ENCODE peak calls at places on chromosomes 3 and 15, in seven cellular contexts. F, J, S, L, K, A and T are unnamed samples.

GRCh38 chr3:144585408-144585807 is 613.8 kb downstream of the DIPK2A start:
- DNase-seq in A (no peak), J (no peak), S (no peak), F (no peak), L (peak; percentile 27), K (no peak), T (no peak)

GRCh38 chr15:73924258-73924921 is 1.9 kb upstream of the LOXL1 start:
- DNase-seq in L (no peak), F (peak; percentile 89), K (peak; percentile 92), S (peak; percentile 95), J (peak; percentile 94), A (no peak), T (no peak)

GRCh38 chr15:90710436-90710835 is 6.7 kb upstream of the BLM start:
- DNase-seq in L (peak; percentile 70), K (no peak), A (no peak), J (no peak), F (peak; percentile 6), S (peak; percentile 9), T (no peak)

GRCh38 chr3:181354140-181354539 is 357.6 kb upstream of the SOX2 start:
- DNase-seq in A (no peak), S (no peak), L (no peak), K (no peak), J (no peak), F (no peak), T (no peak)

GRCh38 chr15:35557544-35557943 is 11.6 kb upstream of the DPH6 start:
- DNase-seq in A (peak; percentile 3), S (peak; percentile 89), K (peak; percentile 90), J (peak; percentile 51), L (peak; percentile 66), F (peak; percentile 83), T (no peak)

GRCh38 chr3:58034738-58035511 is 26.7 kb downstream of the FLNB start:
- DNase-seq in J (no peak), S (no peak), L (peak; percentile 70), A (no peak), F (no peak), K (no peak), T (peak; percentile 46)

GRCh38 chr15:92683511-92683834 is 27.9 kb upstream of the FAM174B start:
- DNase-seq in L (peak; percentile 89), J (peak; percentile 48), F (peak; percentile 44), A (peak; percentile 50), K (no peak), S (peak; percentile 37), T (peak; percentile 35)

GRCh38 chr15:81312790-81313543 is 11.0 kb downstream of the STARD5 start:
- DNase-seq in F (peak; percentile 99), K (peak; percentile 99), L (peak; percentile 65), A (no peak), J (peak; percentile 99), S (peak; percentile 99), T (peak; percentile 62)

GRCh38 chr3:86229086-86229774 is 761.7 kb downstream of the VGLL3 start:
- DNase-seq in J (no peak), A (no peak), K (no peak), S (no peak), F (no peak), L (no peak), T (no peak)

GRCh38 chr3:131794766-131795381 is 239.9 kb downstream of the CPNE4 start:
- DNase-seq in S (peak; percentile 75), J (peak; percentile 80), A (peak; percentile 24), L (peak; percentile 76), K (peak; percentile 52), F (peak; percentile 74), T (peak; percentile 20)

GRCh38 chr15:61828008-61828407 is 232.2 kb downstream of the VPS13C start:
- DNase-seq in F (no peak), L (no peak), J (no peak), S (no peak), K (no peak), A (peak; percentile 23), T (no peak)

GRCh38 chr3:78434801-78435200 is 1333.0 kb downstream of the ROBO1 start:
- DNase-seq in F (no peak), A (no peak), J (no peak), L (no peak), S (no peak), K (no peak), T (no peak)

GRCh38 chr15:51046016-51046415 is 48.7 kb downstream of the TNFAIP8L3 start:
- DNase-seq in L (no peak), J (no peak), K (no peak), S (no peak), A (peak; percentile 12), F (no peak), T (no peak)

GRCh38 chr3:45988804-45989203 is 6.8 kb downstream of the FYCO1 start:
- DNase-seq in A (no peak), L (no peak), S (peak; percentile 96), K (peak; percentile 91), J (peak; percentile 79), F (peak; percentile 72), T (no peak)

GRCh38 chr3:131072845-131073244 is 46.2 kb downstream of the NEK11 start:
- DNase-seq in J (peak; percentile 22), F (peak; percentile 26), K (peak; percentile 6), S (peak; percentile 52), L (peak; percentile 15), A (no peak), T (no peak)

GRCh38 chr3:66410976-66411375 is 89.8 kb downstream of the LRIG1 start:
- DNase-seq in L (no peak), J (no peak), F (no peak), S (no peak), A (no peak), K (no peak), T (no peak)

GRCh38 chr3:172982731-172983364 is 158.2 kb downstream of the SPATA16 start:
- DNase-seq in S (peak; percentile 4), A (no peak), F (peak; percentile 19), L (peak; percentile 14), J (peak; percentile 41), K (no peak), T (no peak)

GRCh38 chr15:48336940-48337339 is 5.7 kb downstream of the DUT start:
- DNase-seq in F (peak; percentile 12), L (peak; percentile 61), S (peak; percentile 30), J (peak; percentile 19), A (peak; percentile 36), K (peak; percentile 11), T (no peak)

GRCh38 chr3:31196881-31197364 is 302.5 kb upstream of the GADL1 start:
- DNase-seq in A (no peak), K (peak; percentile 18), F (peak; percentile 66), L (peak; percentile 14), S (peak; percentile 90), J (peak; percentile 89), T (no peak)

GRCh38 chr15:40567111-40567510 is 2.0 kb upstream of the RPUSD2 start:
- DNase-seq in F (no peak), A (peak; percentile 58), L (peak; percentile 75), K (no peak), J (peak; percentile 15), S (no peak), T (no peak)

GRCh38 chr3:48811524-48811923 is 36.1 kb downstream of the PRKAR2A start:
- DNase-seq in J (no peak), F (no peak), K (no peak), S (no peak), A (no peak), L (no peak), T (no peak)

GRCh38 chr15:79184465-79184892 is 93.9 kb upstream of the RASGRF1 start:
- DNase-seq in K (peak; percentile 55), L (peak; percentile 80), A (peak; percentile 59), J (peak; percentile 89), F (peak; percentile 66), S (peak; percentile 69), T (peak; percentile 74)

GRCh38 chr3:69033470-69033869 is 18.7 kb downstream of the TMF1 start:
- DNase-seq in A (no peak), K (peak; percentile 73), S (peak; percentile 91), L (no peak), F (peak; percentile 10), J (peak; percentile 53), T (no peak)
- H3K9ac ChIP-seq in A (no peak overlapping the region), K (no peak overlapping the region), S (peak overlapping the region; percentile 56), L (no peak overlapping the region), F (no peak overlapping the region), J (no peak overlapping the region), T (no peak overlapping the region)

GRCh38 chr3:15579071-15579470 is 22.3 kb downstream of the HACL1 start:
- DNase-seq in F (no peak), L (no peak), J (peak; percentile 26), K (no peak), A (no peak), S (peak; percentile 31), T (no peak)
- H3K9ac ChIP-seq in F (no peak overlapping the region), L (no peak overlapping the region), J (peak overlapping the region; percentile 83), K (no peak overlapping the region), A (no peak overlapping the region), S (peak overlapping the region; percentile 6), T (no peak overlapping the region)

GRCh38 chr3:125310623-125311076 is 64.5 kb downstream of the ZNF148 start:
- DNase-seq in L (peak; percentile 2), K (no peak), F (no peak), S (no peak), J (no peak), A (peak; percentile 5), T (peak; percentile 35)
- H3K9ac ChIP-seq in L (no peak overlapping the region), K (no peak overlapping the region), F (no peak overlapping the region), S (no peak overlapping the region), J (no peak overlapping the region), A (no peak overlapping the region), T (no peak overlapping the region)

GRCh38 chr15:101394654-101395053 is 94.9 kb downstream of the PCSK6 start:
- DNase-seq in J (no peak), K (no peak), S (no peak), L (no peak), F (no peak), A (no peak), T (no peak)
- H3K9ac ChIP-seq in J (no peak overlapping the region), K (no peak overlapping the region), S (no peak overlapping the region), L (no peak overlapping the region), F (no peak overlapping the region), A (no peak overlapping the region), T (no peak overlapping the region)

GRCh38 chr3:16290007-16290826 is 25.2 kb downstream of the OXNAD1 start:
- DNase-seq in S (peak; percentile 77), K (peak; percentile 67), F (peak; percentile 74), A (peak; percentile 37), L (peak; percentile 44), J (peak; percentile 86), T (peak; percentile 65)
- H3K9ac ChIP-seq in S (no peak overlapping the region), K (no peak overlapping the region), F (no peak overlapping the region), A (no peak overlapping the region), L (no peak overlapping the region), J (peak overlapping the region; percentile 24), T (no peak overlapping the region)

DNA sequence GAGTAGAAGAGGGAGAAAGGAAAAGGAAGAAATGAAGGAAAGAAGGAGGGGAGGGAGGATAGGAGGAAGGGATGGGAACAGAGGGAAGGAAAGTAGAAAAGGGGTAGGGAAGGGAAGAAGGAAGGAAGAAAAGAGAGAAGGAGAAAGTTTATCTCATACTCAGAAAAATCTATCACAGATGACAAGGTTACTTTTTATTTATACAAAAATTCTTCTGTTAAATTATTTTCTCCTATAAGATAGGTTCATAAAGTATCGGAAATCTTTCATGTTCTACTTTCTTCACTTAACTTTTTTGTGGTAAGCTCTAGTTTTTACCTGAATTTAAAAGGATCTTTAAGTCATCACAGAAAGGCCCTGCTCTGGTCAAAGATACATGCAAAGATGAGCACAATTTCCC is 38.1 kb downstream of the SI start:
- DNase-seq in K (no peak), L (no peak), S (no peak), J (no peak), A (no peak), F (no peak), T (no peak)
- H3K9ac ChIP-seq in K (no peak overlapping the region), L (no peak overlapping the region), S (no peak overlapping the region), J (no peak overlapping the region), A (no peak overlapping the region), F (no peak overlapping the region), T (no peak overlapping the region)

GRCh38 chr15:58520936-58521292 is 89.1 kb downstream of the LIPC start:
- DNase-seq in S (no peak), A (no peak), F (no peak), J (no peak), K (no peak), L (peak; percentile 11), T (no peak)
- H3K9ac ChIP-seq in S (peak overlapping the region; percentile 67), A (no peak overlapping the region), F (no peak overlapping the region), J (no peak overlapping the region), K (no peak overlapping the region), L (peak overlapping the region; percentile 10), T (no peak overlapping the region)